ENCODE peak calls at places on chromosomes 16 and 17, in eight cellular contexts. Z is fibroblast of lung; W is H9; J is CD4-positive, alpha-beta memory T cell; P is tibial artery; Q is CD8-positive, alpha-beta memory T cell; Y is Karpas-422; X is spleen. E is an unnamed sample. For H3K9me3, the result is how much of the 10 kb centered on the place peaks cover.

GRCh38 chr16:78251115-78251514 is 151.7 kb downstream of the WWOX start:
- DNase-seq in X (no peak), Y (no peak), Z (no peak), W (no peak), J (no peak), Q (no peak), P (no peak), E (no peak)

GRCh38 chr17:63704259-63704576 is 4.3 kb upstream of the LIMD2 start:
- DNase-seq in J (no peak), X (no peak), Y (no peak), W (no peak), Z (no peak), P (no peak), Q (no peak), E (no peak)

GRCh38 chr17:17140590-17140980 is 65.5 kb downstream of the PLD6 start:
- DNase-seq in P (no peak), J (no peak), X (no peak), Y (no peak), Q (no peak), W (no peak), Z (peak), E (no peak)

GRCh38 chr16:85759631-85760419 is 8.9 kb upstream of the C16orf74 start:
- DNase-seq in Y (peak), W (peak), Q (no peak), P (no peak), Z (no peak), X (peak), J (no peak), E (no peak)

GRCh38 chr17:68738044-68738443 is 136.9 kb upstream of the FAM20A start:
- DNase-seq in Q (no peak), Y (no peak), X (no peak), Z (no peak), W (no peak), J (no peak), P (no peak), E (no peak)

GRCh38 chr17:63082273-63082861 is 116.3 kb downstream of the TANC2 start:
- DNase-seq in Y (peak), Z (peak), J (no peak), Q (no peak), X (no peak), P (no peak), W (no peak), E (no peak)

GRCh38 chr17:79213305-79213704 is 138.7 kb downstream of the ENGASE start:
- DNase-seq in Y (no peak), Q (no peak), P (no peak), J (no peak), Z (no peak), X (no peak), W (peak), E (no peak)

GRCh38 chr16:56631832-56632159 is 663 bp upstream of the MT1M start:
- DNase-seq in X (no peak), P (no peak), Y (no peak), Q (no peak), W (no peak), Z (no peak), J (no peak), E (no peak)

GRCh38 chr17:80018917-80019651 is 16.6 kb downstream of the TBC1D16 start:
- DNase-seq in Q (no peak), X (no peak), Z (peak), P (no peak), J (no peak), Y (no peak), W (no peak), E (no peak)

GRCh38 chr16:50479771-50480170 is 68.4 kb upstream of the NKD1 start:
- DNase-seq in J (no peak), Q (no peak), W (no peak), X (no peak), Z (no peak), P (no peak), Y (no peak), E (no peak)

GRCh38 chr16:50480206-50480605 is 68.0 kb upstream of the NKD1 start:
- DNase-seq in J (no peak), Q (no peak), Y (no peak), W (no peak), P (no peak), X (no peak), Z (no peak), E (no peak)

GRCh38 chr16:50478773-50479149 is 69.4 kb upstream of the NKD1 start:
- DNase-seq in W (peak), Y (peak), Z (no peak), X (no peak), J (no peak), Q (no peak), P (no peak), E (no peak)

GRCh38 chr16:50476486-50477260 is 71.5 kb upstream of the NKD1 start:
- DNase-seq in Q (no peak), Y (no peak), X (no peak), J (no peak), Z (no peak), P (no peak), W (no peak), E (no peak)

GRCh38 chr16:50478021-50478772 is 70.0 kb upstream of the NKD1 start:
- DNase-seq in J (no peak), Y (no peak), Z (no peak), P (no peak), W (no peak), Q (no peak), X (no peak), E (no peak)
- H3K27ac ChIP-seq in J (no peak), Y (no peak), Z (no peak), P (no peak), W (no peak), Q (no peak), X (no peak), E (no peak)

GRCh38 chr16:4491898-4492297 is 15.7 kb downstream of the HMOX2 start:
- DNase-seq in J (no peak), X (no peak), W (no peak), P (no peak), Y (no peak), Z (no peak), Q (no peak), E (no peak)

GRCh38 chr16:4487955-4488481 is 11.8 kb downstream of the HMOX2 start:
- DNase-seq in W (no peak), J (peak), Q (no peak), P (no peak), Z (peak), Y (no peak), X (no peak), E (no peak)

GRCh38 chr16:4486126-4486893 is 10.1 kb downstream of the HMOX2 start:
- DNase-seq in Z (no peak), Q (no peak), J (no peak), Y (no peak), P (no peak), W (no peak), X (no peak), E (no peak)

GRCh38 chr16:4489030-4489429 is 12.8 kb downstream of the HMOX2 start:
- DNase-seq in Z (peak), J (no peak), Q (no peak), X (no peak), Y (no peak), P (no peak), W (no peak), E (no peak)

GRCh38 chr16:4488486-4488967 is 12.3 kb downstream of the HMOX2 start:
- DNase-seq in Z (no peak), Y (no peak), J (peak), W (no peak), Q (no peak), X (no peak), P (no peak), E (no peak)
- H3K9me3 ChIP-seq in Z (under half), Y (under half), J (under half), W (under half), Q (under half), X (under half), P (under half), E (under half)

DNA sequence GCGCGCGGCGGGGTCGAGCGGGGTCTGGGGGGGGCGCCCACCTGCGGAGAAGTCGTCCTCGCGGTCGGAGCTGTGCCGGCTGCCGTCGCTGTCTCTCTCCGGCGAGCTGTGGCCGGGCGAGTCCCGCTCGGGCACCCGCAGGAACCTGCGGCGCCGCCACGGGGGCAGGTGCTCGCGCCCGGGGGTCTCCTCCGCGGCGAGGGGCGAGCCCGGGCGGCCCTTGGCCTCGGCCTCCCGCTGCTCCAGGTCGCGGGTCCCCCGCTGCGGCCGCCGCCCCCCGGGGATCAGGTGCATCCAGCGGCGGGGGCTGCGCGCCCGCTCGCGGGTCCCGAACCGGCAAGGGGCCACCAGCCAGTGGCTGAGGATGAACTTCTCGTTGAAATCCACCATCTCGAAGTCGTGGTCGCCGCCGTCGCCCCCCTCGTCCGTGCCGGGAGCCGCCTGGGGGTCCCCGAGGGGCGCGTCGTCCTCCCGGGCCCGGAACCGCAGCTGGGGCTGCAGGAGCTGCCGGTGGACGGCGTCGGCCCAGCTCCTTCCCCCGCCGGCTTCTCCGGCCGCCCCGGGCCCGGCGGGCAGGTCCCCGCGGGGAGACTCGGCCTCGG is 41.4 kb upstream of the BHLHA9 start:
- DNase-seq in Z (no peak), W (no peak), Q (no peak), P (no peak), J (no peak), X (peak), Y (no peak), E (no peak)
- H3K27ac ChIP-seq in Z (no peak), W (no peak), Q (no peak), P (peak), J (no peak), X (no peak), Y (peak), E (no peak)

GRCh38 chr16:23563186-23563585 is 5.7 kb downstream of the UBFD1 start:
- DNase-seq in Z (no peak), P (peak), Q (no peak), J (no peak), Y (no peak), X (peak), W (no peak), E (no peak)
- H3K9me3 ChIP-seq in Z (under half), P (under half), Q (under half), J (under half), Y (under half), X (under half), W (under half), E (under half)

DNA sequence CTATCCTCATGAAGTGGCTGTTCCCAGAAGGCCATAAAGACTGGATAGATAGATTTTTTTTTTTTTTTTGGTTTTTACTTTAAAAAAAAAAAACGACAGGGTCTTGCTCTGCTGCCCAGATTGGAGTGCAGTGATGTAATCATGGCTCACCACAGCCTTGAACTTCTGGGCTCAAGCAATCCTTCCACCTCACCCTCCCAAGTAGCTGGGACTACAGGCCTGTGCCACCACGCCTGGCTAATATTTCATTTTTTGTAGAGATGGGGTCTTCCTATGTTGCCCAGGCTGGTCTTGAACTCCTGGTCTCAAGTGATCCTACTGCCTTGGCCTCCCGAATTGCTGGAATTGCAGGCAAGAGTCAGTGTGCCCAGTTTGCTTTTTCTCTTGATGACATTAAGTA is 102.2 kb downstream of the XYLT1 start:
- DNase-seq in Q (no peak), W (no peak), X (no peak), J (no peak), Z (no peak), Y (no peak), P (no peak), E (no peak)
- H3K27ac ChIP-seq in Q (peak), W (no peak), X (peak), J (peak), Z (no peak), Y (no peak), P (no peak), E (no peak)

E was measured in right cardiac atrium.